ENCODE peak calls at places on chromosomes 3 and 15, in seven cellular contexts. S is stomach; Z is CD8-positive, alpha-beta memory T cell; C is mucosa of descending colon; J is A549; U is Peyer's patch; K is adrenal gland. Y is an unnamed sample.

GRCh38 chr15:89328398-89329254 is 6.0 kb downstream of the POLG start:
- DNase-seq in J (no peak), S (no peak), C (no peak), Z (no peak), K (peak; percentile 48), U (no peak), Y (no peak)

GRCh38 chr3:70281663-70282062 is 30.8 kb downstream of the MDFIC2 start:
- DNase-seq in Z (no peak), C (no peak), U (no peak), S (no peak), J (peak; percentile 53), K (no peak), Y (no peak)

GRCh38 chr3:111069974-111070751 is 1.5 kb upstream of the NECTIN3 start:
- DNase-seq in C (peak; percentile 58), K (peak; percentile 64), J (no peak), Z (no peak), U (peak; percentile 50), S (no peak), Y (no peak)

GRCh38 chr3:69983546-69984265 is 15.8 kb upstream of the SAMMSON start:
- DNase-seq in S (no peak), J (no peak), Z (no peak), K (no peak), C (no peak), U (no peak), Y (no peak)

GRCh38 chr3:194083253-194084224 is 52.4 kb upstream of the HES1 start:
- DNase-seq in K (no peak), C (no peak), J (no peak), U (peak; percentile 38), S (no peak), Z (no peak), Y (no peak)

GRCh38 chr15:58590901-58591300 is 158.6 kb downstream of the ADAM10 start:
- DNase-seq in J (no peak), Z (no peak), S (no peak), C (no peak), U (no peak), K (no peak), Y (no peak)

GRCh38 chr3:104673981-104674380 is 692.7 kb upstream of the ALCAM start:
- DNase-seq in J (no peak), Z (no peak), K (no peak), S (no peak), U (no peak), C (no peak), Y (no peak)

GRCh38 chr15:93485922-93486327 is 396.9 kb upstream of the RGMA start:
- DNase-seq in C (no peak), U (no peak), K (peak; percentile 51), S (peak; percentile 58), Z (no peak), J (no peak), Y (no peak)

GRCh38 chr15:38860253-38860652 is 295.6 kb upstream of the RASGRP1 start:
- DNase-seq in Z (no peak), C (no peak), U (no peak), S (no peak), J (no peak), K (no peak), Y (no peak)

GRCh38 chr3:188510366-188510765 is 356.4 kb downstream of the LPP start:
- DNase-seq in K (no peak), J (no peak), U (no peak), S (no peak), C (no peak), Z (no peak), Y (no peak)

DNA sequence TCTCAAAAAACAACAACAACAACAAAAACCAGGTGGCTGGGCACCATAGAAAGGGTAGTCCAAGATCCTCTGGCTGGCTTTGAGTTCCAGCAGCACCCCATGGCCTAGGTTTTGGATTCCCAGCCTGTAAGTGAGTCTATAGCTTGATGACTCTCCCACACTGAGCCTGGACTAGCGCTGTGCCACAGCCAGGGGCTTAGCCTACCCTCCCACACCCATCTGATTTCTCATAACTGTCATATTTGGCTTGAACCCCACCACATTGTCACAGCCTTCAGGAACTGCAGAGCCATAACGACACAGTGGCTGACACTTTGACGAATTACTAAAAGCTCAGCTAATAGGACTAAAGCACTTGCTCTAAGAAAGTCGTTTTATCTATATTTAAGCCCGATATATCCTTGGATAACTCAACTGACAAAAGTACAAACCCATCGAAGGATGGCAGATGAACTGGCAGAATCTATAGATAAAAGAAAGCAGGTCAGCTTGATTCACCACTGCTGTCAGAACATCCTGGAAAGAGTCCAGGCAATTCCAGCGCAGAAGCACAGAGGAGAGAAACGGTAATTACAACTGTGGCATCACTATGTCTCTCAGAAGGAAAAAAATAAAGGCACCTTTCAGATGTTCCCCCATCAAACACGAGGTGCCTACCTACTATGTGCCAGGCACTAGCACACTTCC is 62.0 kb downstream of the HOMER2 start:
- DNase-seq in K (peak; percentile 68), C (no peak), U (no peak), S (no peak), J (no peak), Z (no peak), Y (no peak)
- H3K4me3 ChIP-seq in K (no peak overlapping the region), C (no peak overlapping the region), U (no peak overlapping the region), S (no peak overlapping the region), J (no peak overlapping the region), Z (no peak overlapping the region), Y (no peak overlapping the region)

GRCh38 chr15:44879066-44879465 is 77.4 kb upstream of the TERB2 start:
- DNase-seq in U (no peak), J (no peak), Z (no peak), S (no peak), K (no peak), C (no peak), Y (no peak)
- H3K9me3 ChIP-seq in U (no peaks in the 10 kb centered on the region), J (no peaks in the 10 kb centered on the region), Z (no peaks in the 10 kb centered on the region), S (peaks cover 45% of the 10 kb centered on the region), K (peaks cover 8% of the 10 kb centered on the region), C (peaks cover 43% of the 10 kb centered on the region), Y (peaks cover 30% of the 10 kb centered on the region)

DNA sequence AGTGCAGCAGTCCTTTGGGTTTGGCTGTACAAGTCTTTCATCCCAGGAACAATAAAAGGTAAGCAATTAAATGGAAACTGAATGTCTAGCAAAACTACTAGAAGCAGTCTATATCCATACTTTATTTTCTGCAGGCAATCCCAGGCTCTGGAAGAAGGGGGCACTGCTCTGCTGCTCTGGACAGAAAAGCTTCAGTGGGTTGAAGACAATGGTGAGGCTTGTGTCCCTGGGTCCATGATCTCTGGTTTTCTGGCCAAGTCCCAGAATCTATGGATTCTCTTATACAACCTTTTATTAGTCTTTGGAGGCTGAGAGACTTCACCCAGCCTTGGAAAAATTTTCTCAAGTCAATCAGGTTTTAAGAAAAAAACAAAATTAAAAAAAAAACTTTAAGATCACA is 35.6 kb downstream of the SCAP start:
- DNase-seq in Z (no peak), K (peak; percentile 50), C (no peak), S (no peak), U (no peak), J (no peak), Y (no peak)
- H3K4me3 ChIP-seq in Z (no peak overlapping the region), K (no peak overlapping the region), C (no peak overlapping the region), S (no peak overlapping the region), U (no peak overlapping the region), J (no peak overlapping the region), Y (no peak overlapping the region)

GRCh38 chr3:196514913-196515621 is at the start of gene SMCO1:
- DNase-seq in J (no peak), C (no peak), K (peak; percentile 20), S (no peak), U (no peak), Z (no peak), Y (no peak)

GRCh38 chr3:196517142-196517808 is 2.1 kb upstream of the SMCO1 start:
- DNase-seq in C (no peak), U (no peak), K (no peak), S (no peak), J (no peak), Z (no peak), Y (no peak)

GRCh38 chr3:196518999-196519737 is 4.0 kb upstream of the SMCO1 start:
- DNase-seq in J (no peak), Z (peak; percentile 40), K (peak; percentile 77), C (peak; percentile 38), U (peak; percentile 76), S (peak; percentile 67), Y (peak; percentile 75)

GRCh38 chr3:196519738-196520122 is 4.6 kb upstream of the SMCO1 start:
- DNase-seq in K (no peak), J (no peak), C (no peak), Z (no peak), U (no peak), S (no peak), Y (no peak)

GRCh38 chr3:196517919-196518318 is 2.8 kb upstream of the SMCO1 start:
- DNase-seq in J (no peak), S (peak; percentile 38), K (no peak), Z (no peak), C (no peak), U (no peak), Y (no peak)
- H3K9me3 ChIP-seq in J (peaks cover 43% of the 10 kb centered on the region), S (peaks cover 45% of the 10 kb centered on the region), K (peaks cover 21% of the 10 kb centered on the region), Z (peaks cover 25% of the 10 kb centered on the region), C (peaks cover 45% of the 10 kb centered on the region), U (no peaks in the 10 kb centered on the region), Y (peaks cover 35% of the 10 kb centered on the region)

DNA sequence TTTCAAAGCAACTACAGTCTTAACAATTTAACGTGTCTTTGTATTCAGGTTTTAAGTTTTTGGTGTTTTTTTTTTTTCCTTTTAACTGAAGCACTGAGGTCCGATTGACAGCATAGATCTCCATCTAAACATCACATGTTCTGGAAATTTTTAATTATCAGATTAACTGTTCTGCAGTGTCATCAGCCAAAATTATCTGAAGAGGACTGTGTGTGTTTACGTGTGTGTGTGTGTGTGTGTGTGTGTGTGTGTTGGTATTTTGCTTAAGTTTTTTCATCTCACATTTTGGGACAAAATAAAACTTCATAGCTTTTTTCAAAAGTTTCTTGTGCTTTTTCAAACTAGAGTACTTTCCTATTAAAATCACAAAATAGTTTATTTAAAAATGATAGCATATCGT is 1.8 kb downstream of the PIK3CA start:
- DNase-seq in Z (no peak), U (no peak), K (no peak), J (no peak), C (no peak), S (no peak), Y (no peak)
- H3K4me3 ChIP-seq in Z (peak overlapping the region; percentile 83), U (peak overlapping the region; percentile 92), K (no peak overlapping the region), J (peak overlapping the region; percentile 97), C (no peak overlapping the region), S (peak overlapping the region; percentile 96), Y (peak overlapping the region; percentile 94)